ENCODE peak calls at places on chromosome 1, in six cellular contexts. One of them, this sample, is unnamed.

GRCh38 chr1:60897003-60897402 is 185.4 kb upstream of the NFIA start:
- DNase-seq in endothelial cell of umbilical vein: no peak
- DNase-seq in H1: no peak
- DNase-seq in K562: no peak
- DNase-seq in HCT116: no peak
- DNase-seq in A549: no peak
- DNase-seq in this sample: no peak

GRCh38 chr1:70410604-70411359 is at the start of gene CTH:
- DNase-seq in endothelial cell of umbilical vein: peak
- DNase-seq in H1: peak
- DNase-seq in K562: peak
- DNase-seq in HCT116: peak
- DNase-seq in A549: peak
- DNase-seq in this sample: peak

GRCh38 chr1:32334864-32335618 is 992 bp downstream of the MARCKSL1 start:
- DNase-seq in endothelial cell of umbilical vein: peak
- DNase-seq in H1: peak
- DNase-seq in K562: peak
- DNase-seq in HCT116: no peak
- DNase-seq in A549: peak
- DNase-seq in this sample: peak

GRCh38 chr1:152162826-152163463 is 3.9 kb upstream of the RPTN start:
- DNase-seq in endothelial cell of umbilical vein: no peak
- DNase-seq in H1: no peak
- DNase-seq in K562: no peak
- DNase-seq in HCT116: peak
- DNase-seq in A549: peak
- DNase-seq in this sample: no peak

GRCh38 chr1:6438047-6438525 is 13.5 kb downstream of the ESPN start:
- DNase-seq in endothelial cell of umbilical vein: peak
- DNase-seq in H1: peak
- DNase-seq in K562: peak
- DNase-seq in HCT116: no peak
- DNase-seq in A549: peak
- DNase-seq in this sample: peak

GRCh38 chr1:26787381-26787705 is 407 bp upstream of the PIGV start:
- DNase-seq in endothelial cell of umbilical vein: no peak
- DNase-seq in H1: no peak
- DNase-seq in K562: no peak
- DNase-seq in HCT116: no peak
- DNase-seq in A549: no peak
- DNase-seq in this sample: no peak

GRCh38 chr1:89844860-89845259 is 24.0 kb downstream of the LRRC8D start:
- DNase-seq in endothelial cell of umbilical vein: no peak
- DNase-seq in H1: no peak
- DNase-seq in K562: no peak
- DNase-seq in HCT116: no peak
- DNase-seq in A549: no peak
- DNase-seq in this sample: no peak

GRCh38 chr1:67242016-67242415 is 65.7 kb upstream of the IL12RB2 start:
- DNase-seq in endothelial cell of umbilical vein: no peak
- DNase-seq in H1: no peak
- DNase-seq in K562: no peak
- DNase-seq in HCT116: no peak
- DNase-seq in A549: no peak
- DNase-seq in this sample: no peak

GRCh38 chr1:212463565-212464270 is 31.0 kb downstream of the NENF start:
- DNase-seq in endothelial cell of umbilical vein: no peak
- DNase-seq in H1: no peak
- DNase-seq in K562: no peak
- DNase-seq in HCT116: no peak
- DNase-seq in A549: no peak
- DNase-seq in this sample: no peak

GRCh38 chr1:53543130-53543770 is 84.1 kb downstream of the DMRTB1 start:
- DNase-seq in endothelial cell of umbilical vein: no peak
- DNase-seq in H1: no peak
- DNase-seq in K562: no peak
- DNase-seq in HCT116: no peak
- DNase-seq in A549: no peak
- DNase-seq in this sample: no peak

GRCh38 chr1:244065960-244066388 is 14.9 kb downstream of the ZBTB18 start:
- DNase-seq in endothelial cell of umbilical vein: no peak
- DNase-seq in H1: no peak
- DNase-seq in K562: no peak
- DNase-seq in HCT116: no peak
- DNase-seq in A549: no peak
- DNase-seq in this sample: peak

GRCh38 chr1:75724472-75725022 is at the start of gene ACADM:
- DNase-seq in endothelial cell of umbilical vein: peak
- DNase-seq in H1: peak
- DNase-seq in K562: peak
- DNase-seq in HCT116: peak
- DNase-seq in A549: peak
- DNase-seq in this sample: peak

GRCh38 chr1:203649551-203650011 is 22.9 kb downstream of the ATP2B4 start:
- DNase-seq in endothelial cell of umbilical vein: no peak
- DNase-seq in H1: no peak
- DNase-seq in K562: no peak
- DNase-seq in HCT116: no peak
- DNase-seq in A549: no peak
- DNase-seq in this sample: no peak

GRCh38 chr1:204213668-204214662 is at the start of gene GOLT1A:
- DNase-seq in endothelial cell of umbilical vein: peak
- DNase-seq in H1: peak
- DNase-seq in K562: peak
- DNase-seq in HCT116: peak
- DNase-seq in A549: peak
- DNase-seq in this sample: peak

GRCh38 chr1:35717911-35718476 is 690 bp downstream of the C1orf216 start:
- DNase-seq in endothelial cell of umbilical vein: peak
- DNase-seq in H1: peak
- DNase-seq in K562: peak
- DNase-seq in HCT116: peak
- DNase-seq in A549: peak
- DNase-seq in this sample: peak

GRCh38 chr1:38586993-38587646 is 272.5 kb downstream of the RRAGC start:
- DNase-seq in endothelial cell of umbilical vein: peak
- DNase-seq in H1: peak
- DNase-seq in K562: peak
- DNase-seq in HCT116: peak
- DNase-seq in A549: peak
- DNase-seq in this sample: peak

GRCh38 chr1:153488731-153489130 is 28.3 kb upstream of the S100A7 start:
- DNase-seq in endothelial cell of umbilical vein: no peak
- DNase-seq in H1: no peak
- DNase-seq in K562: no peak
- DNase-seq in HCT116: no peak
- DNase-seq in A549: no peak
- DNase-seq in this sample: no peak

GRCh38 chr1:202105571-202106339 is 17.0 kb upstream of the GPR37L1 start:
- DNase-seq in endothelial cell of umbilical vein: no peak
- DNase-seq in H1: peak
- DNase-seq in K562: peak
- DNase-seq in HCT116: peak
- DNase-seq in A549: peak
- DNase-seq in this sample: no peak

GRCh38 chr1:93437976-93438605 is 9.8 kb upstream of the FNBP1L start:
- DNase-seq in endothelial cell of umbilical vein: peak
- DNase-seq in H1: no peak
- DNase-seq in K562: peak
- DNase-seq in HCT116: no peak
- DNase-seq in A549: peak
- DNase-seq in this sample: peak

GRCh38 chr1:41811051-41811795 is 107.5 kb downstream of the HIVEP3 start:
- DNase-seq in endothelial cell of umbilical vein: no peak
- DNase-seq in H1: no peak
- DNase-seq in K562: no peak
- DNase-seq in HCT116: no peak
- DNase-seq in A549: no peak
- DNase-seq in this sample: peak

GRCh38 chr1:119139857-119140176 is 636 bp downstream of the WARS2 start:
- DNase-seq in endothelial cell of umbilical vein: no peak
- DNase-seq in H1: no peak
- DNase-seq in K562: no peak
- DNase-seq in HCT116: no peak
- DNase-seq in A549: no peak
- DNase-seq in this sample: no peak
- TF ChIP-seq CTCF in endothelial cell of umbilical vein: no peak
- TF ChIP-seq CTCF in H1: no peak
- TF ChIP-seq CTCF in K562: no peak
- TF ChIP-seq CTCF in HCT116: no peak
- TF ChIP-seq CTCF in A549: no peak
- TF ChIP-seq CTCF in this sample: no peak

GRCh38 chr1:58715108-58715507 is 15.2 kb upstream of the MYSM1 start:
- DNase-seq in endothelial cell of umbilical vein: no peak
- DNase-seq in H1: no peak
- DNase-seq in K562: no peak
- DNase-seq in HCT116: no peak
- DNase-seq in A549: no peak
- DNase-seq in this sample: no peak

GRCh38 chr1:58718435-58718834 is 18.6 kb upstream of the MYSM1 start:
- DNase-seq in endothelial cell of umbilical vein: peak
- DNase-seq in H1: no peak
- DNase-seq in K562: peak
- DNase-seq in HCT116: no peak
- DNase-seq in A549: no peak
- DNase-seq in this sample: no peak

GRCh38 chr1:58720680-58721079 is 20.8 kb upstream of the MYSM1 start:
- DNase-seq in endothelial cell of umbilical vein: no peak
- DNase-seq in H1: no peak
- DNase-seq in K562: no peak
- DNase-seq in HCT116: no peak
- DNase-seq in A549: no peak
- DNase-seq in this sample: no peak

GRCh38 chr1:58721247-58721820 is 21.5 kb upstream of the MYSM1 start:
- DNase-seq in endothelial cell of umbilical vein: no peak
- DNase-seq in H1: no peak
- DNase-seq in K562: no peak
- DNase-seq in HCT116: no peak
- DNase-seq in A549: no peak
- DNase-seq in this sample: no peak

DNA sequence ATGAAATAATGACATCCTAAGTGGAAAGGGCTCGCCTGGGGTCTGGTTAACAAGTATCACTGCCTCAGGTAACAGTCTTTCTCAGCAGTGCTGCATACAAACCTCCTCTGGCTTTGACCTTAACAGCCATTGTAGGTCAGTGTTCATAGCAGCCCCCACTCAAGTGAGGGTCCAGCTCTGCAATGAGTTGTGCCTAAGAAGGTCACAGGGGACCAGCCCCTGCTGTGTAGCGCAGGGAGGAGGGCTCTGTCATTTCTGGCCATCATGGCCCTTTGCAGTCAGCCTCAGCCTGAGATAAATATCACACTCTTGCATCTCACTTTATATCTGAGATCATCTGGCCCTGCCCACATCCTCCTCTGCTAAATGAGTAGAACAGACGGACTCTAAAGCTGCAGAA is 18.1 kb upstream of the MYSM1 start:
- DNase-seq in endothelial cell of umbilical vein: no peak
- DNase-seq in H1: no peak
- DNase-seq in K562: no peak
- DNase-seq in HCT116: no peak
- DNase-seq in A549: no peak
- DNase-seq in this sample: no peak
- TF ChIP-seq MAX in endothelial cell of umbilical vein: no peak
- TF ChIP-seq MAX in H1: no peak
- TF ChIP-seq MAX in K562: no peak
- TF ChIP-seq MAX in HCT116: no peak
- TF ChIP-seq MAX in A549: no peak
- TF ChIP-seq MAX in this sample: no peak

GRCh38 chr1:155015527-155016230 is 13.1 kb downstream of the ZBTB7B start:
- DNase-seq in endothelial cell of umbilical vein: no peak
- DNase-seq in H1: no peak
- DNase-seq in K562: no peak
- DNase-seq in HCT116: no peak
- DNase-seq in A549: no peak
- DNase-seq in this sample: no peak

GRCh38 chr1:155017946-155018316 is 15.3 kb downstream of the ZBTB7B start:
- DNase-seq in endothelial cell of umbilical vein: no peak
- DNase-seq in H1: peak
- DNase-seq in K562: no peak
- DNase-seq in HCT116: no peak
- DNase-seq in A549: no peak
- DNase-seq in this sample: no peak

GRCh38 chr1:155018617-155019348 is 14.8 kb downstream of the DCST2 start:
- DNase-seq in endothelial cell of umbilical vein: no peak
- DNase-seq in H1: no peak
- DNase-seq in K562: no peak
- DNase-seq in HCT116: no peak
- DNase-seq in A549: no peak
- DNase-seq in this sample: no peak

GRCh38 chr1:155016231-155016831 is 13.7 kb downstream of the ZBTB7B start:
- DNase-seq in endothelial cell of umbilical vein: no peak
- DNase-seq in H1: no peak
- DNase-seq in K562: no peak
- DNase-seq in HCT116: no peak
- DNase-seq in A549: no peak
- DNase-seq in this sample: peak

DNA sequence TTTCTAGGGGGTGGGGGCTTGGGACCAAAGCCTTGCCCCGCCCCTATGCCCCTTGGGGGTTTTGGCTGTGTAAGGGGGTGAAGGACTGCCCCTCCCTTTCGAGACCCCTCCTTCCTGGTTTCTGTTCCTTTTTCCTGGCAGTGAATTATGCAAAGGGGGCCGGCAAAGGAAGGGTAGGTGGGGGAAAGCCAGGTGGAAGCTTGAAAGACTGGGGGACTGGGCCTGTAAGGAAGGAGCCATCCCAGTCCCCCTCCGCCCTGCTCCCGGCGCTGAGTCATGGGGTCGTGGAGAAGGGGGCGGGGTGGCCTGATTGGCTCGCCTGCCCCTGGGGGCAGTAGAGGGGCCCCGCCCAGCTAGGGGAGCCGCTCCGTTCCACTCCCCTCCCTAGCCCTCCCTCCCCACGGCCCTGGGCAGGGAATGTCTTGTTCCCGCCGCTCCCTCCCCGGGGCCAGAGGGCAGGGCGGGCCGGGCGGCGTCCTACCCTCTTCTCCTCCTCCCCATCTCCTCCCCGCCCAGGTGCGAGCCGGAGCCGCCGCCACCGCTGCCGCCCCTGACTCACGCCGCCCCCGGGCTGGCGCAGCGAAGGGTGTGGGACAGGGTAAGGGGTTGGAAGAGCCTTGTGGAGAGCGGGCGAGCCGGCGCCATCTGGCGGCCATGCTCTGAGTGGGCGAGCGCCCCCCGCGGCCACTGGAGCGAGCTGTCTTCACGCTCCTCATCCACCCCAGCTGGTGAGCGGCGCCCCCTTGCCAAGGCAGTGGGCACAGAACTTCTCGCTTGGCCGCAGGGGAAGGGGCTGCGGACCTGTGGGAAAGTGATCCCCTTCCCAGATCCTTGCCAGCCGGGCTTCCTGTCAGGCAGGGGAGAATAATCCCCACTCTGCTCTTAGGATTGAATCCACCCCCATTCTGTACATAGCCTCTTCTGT is 14.7 kb downstream of the ZBTB7B start:
- DNase-seq in endothelial cell of umbilical vein: peak
- DNase-seq in H1: peak
- DNase-seq in K562: peak
- DNase-seq in HCT116: peak
- DNase-seq in A549: peak
- DNase-seq in this sample: peak
- TF ChIP-seq POLR2A in endothelial cell of umbilical vein: peak
- TF ChIP-seq POLR2A in H1: no peak
- TF ChIP-seq POLR2A in K562: peak
- TF ChIP-seq POLR2A in HCT116: no peak
- TF ChIP-seq POLR2A in A549: no peak
- TF ChIP-seq POLR2A in this sample: no peak

GRCh38 chr1:46528297-46528955 is 23.0 kb downstream of the KNCN start:
- DNase-seq in endothelial cell of umbilical vein: no peak
- DNase-seq in H1: peak
- DNase-seq in K562: peak
- DNase-seq in HCT116: no peak
- DNase-seq in A549: no peak
- DNase-seq in this sample: peak
- TF ChIP-seq CTCF in endothelial cell of umbilical vein: no peak
- TF ChIP-seq CTCF in H1: no peak
- TF ChIP-seq CTCF in K562: peak
- TF ChIP-seq CTCF in HCT116: no peak
- TF ChIP-seq CTCF in A549: no peak
- TF ChIP-seq CTCF in this sample: peak

This sample was measured in NB4.